ENCODE peak calls at places on chromosome 13, in five cellular contexts. I, N, F, A and U are unnamed samples.
A peak's percentile ranks its signal among the peaks of the same experiment; 100 is the strongest.

GRCh38 chr13:111589321-111589720 is 268.9 kb downstream of the TEX29 start:
- DNase-seq in I (no peak), N (no peak), F (no peak), A (no peak), U (no peak)

GRCh38 chr13:26222523-26223046 is 471 bp upstream of the RNF6 start:
- DNase-seq in I (no peak), N (no peak), F (no peak), A (no peak), U (peak; percentile 68)

GRCh38 chr13:34748078-34748477 is 194.0 kb upstream of the NBEA start:
- DNase-seq in I (no peak), N (no peak), F (no peak), A (no peak), U (no peak)

GRCh38 chr13:78768950-78769349 is 110.0 kb upstream of the OBI1 start:
- DNase-seq in I (no peak), N (no peak), F (no peak), A (no peak), U (no peak)

GRCh38 chr13:99526549-99526948 is 25.3 kb downstream of the TM9SF2 start:
- DNase-seq in I (no peak), N (no peak), F (no peak), A (no peak), U (no peak)

GRCh38 chr13:97380696-97381095 is 53.3 kb upstream of the RAP2A start:
- DNase-seq in I (no peak), N (no peak), F (no peak), A (no peak), U (no peak)

GRCh38 chr13:98147521-98147920 is 4.6 kb downstream of the FARP1 start:
- DNase-seq in I (no peak), N (no peak), F (no peak), A (no peak), U (no peak)

GRCh38 chr13:46113596-46113995 is 8.8 kb upstream of the CPB2 start:
- DNase-seq in I (no peak), N (no peak), F (no peak), A (no peak), U (no peak)

GRCh38 chr13:99979453-99980200 is 2.0 kb upstream of the ZIC2 start:
- DNase-seq in I (no peak), N (no peak), F (no peak), A (peak; percentile 45), U (no peak)